ENCODE peak calls at places on chromosomes 3 and 15, in nine cellular contexts. I is GM12891, A is right lobe of liver, H is lower leg skin, R is Peyer's patch, V is IMR-90, C is A549, M is sigmoid colon, S is thyroid gland. Z is an unnamed sample.

GRCh38 chr3:160704006-160704405 is 27.0 kb downstream of the ARL14 start:
- DNase-seq in R (no peak), I (no peak), C (no peak), M (no peak), V (peak), A (no peak), H (no peak), S (no peak), Z (no peak)

GRCh38 chr3:52121813-52122212 is 32.4 kb downstream of the POC1A start:
- DNase-seq in M (peak), R (no peak), S (no peak), A (no peak), H (no peak), I (no peak), V (no peak), C (no peak), Z (no peak)

GRCh38 chr3:85783331-85783730 is 824.5 kb downstream of the CADM2 start:
- DNase-seq in C (no peak), H (no peak), V (no peak), S (no peak), A (no peak), I (no peak), R (no peak), M (no peak), Z (no peak)

GRCh38 chr15:96285306-96285705 is 45.2 kb upstream of the NR2F2 start:
- DNase-seq in S (no peak), A (no peak), V (peak), C (no peak), I (no peak), H (no peak), R (no peak), M (no peak), Z (no peak)

GRCh38 chr3:32990116-32990515 is 38.7 kb downstream of the CCR4 start:
- DNase-seq in H (no peak), A (no peak), V (no peak), R (no peak), S (no peak), C (no peak), I (no peak), M (no peak), Z (no peak)

GRCh38 chr3:115321396-115321795 is 174.3 kb upstream of the ZBTB20 start:
- DNase-seq in H (no peak), A (no peak), C (no peak), I (no peak), M (no peak), V (peak), S (no peak), R (no peak), Z (no peak)

GRCh38 chr15:38699633-38700230 is 135.1 kb upstream of the RASGRP1 start:
- DNase-seq in V (peak), I (peak), C (peak), H (no peak), M (no peak), A (peak), S (peak), R (peak), Z (peak)

GRCh38 chr3:170640737-170641171 is 54.9 kb upstream of the SLC7A14 start:
- DNase-seq in H (no peak), V (no peak), M (no peak), R (no peak), A (no peak), S (no peak), I (no peak), C (no peak), Z (no peak)

GRCh38 chr3:196207159-196207832 is 3.9 kb downstream of the ZDHHC19 start:
- DNase-seq in C (no peak), V (no peak), A (peak), S (no peak), M (no peak), H (no peak), R (no peak), I (no peak), Z (peak)

GRCh38 chr15:42584031-42584765 is 8.8 kb downstream of the STARD9 start:
- DNase-seq in M (no peak), C (no peak), V (peak), S (no peak), H (no peak), A (no peak), R (no peak), I (no peak), Z (no peak)

GRCh38 chr3:88150771-88151170 is 1.0 kb downstream of the C3orf38 start:
- DNase-seq in V (no peak), R (no peak), M (no peak), S (no peak), I (no peak), C (no peak), A (no peak), H (no peak), Z (peak)

GRCh38 chr3:113245775-113246174 is 34.4 kb downstream of the BOC start:
- DNase-seq in I (no peak), V (peak), M (peak), H (peak), C (no peak), A (no peak), S (no peak), R (no peak), Z (no peak)

GRCh38 chr3:46538803-46539442 is 27.2 kb downstream of the LRRC2 start:
- DNase-seq in C (no peak), R (peak), S (peak), V (peak), M (peak), H (peak), I (peak), A (no peak), Z (no peak)
- TF ChIP-seq POLR2A in C (no peak), R (no peak), S (peak), V (no peak), M (no peak), H (no peak), I (no peak), A (no peak), Z (no peak)

GRCh38 chr3:183099026-183099837 is at the start of gene MCCC1:
- DNase-seq in M (peak), R (peak), A (peak), C (peak), I (peak), H (peak), S (peak), V (peak), Z (peak)
- TF ChIP-seq POLR2A in M (peak), R (peak), A (peak), C (peak), I (peak), H (no peak), S (peak), V (peak), Z (peak)

DNA sequence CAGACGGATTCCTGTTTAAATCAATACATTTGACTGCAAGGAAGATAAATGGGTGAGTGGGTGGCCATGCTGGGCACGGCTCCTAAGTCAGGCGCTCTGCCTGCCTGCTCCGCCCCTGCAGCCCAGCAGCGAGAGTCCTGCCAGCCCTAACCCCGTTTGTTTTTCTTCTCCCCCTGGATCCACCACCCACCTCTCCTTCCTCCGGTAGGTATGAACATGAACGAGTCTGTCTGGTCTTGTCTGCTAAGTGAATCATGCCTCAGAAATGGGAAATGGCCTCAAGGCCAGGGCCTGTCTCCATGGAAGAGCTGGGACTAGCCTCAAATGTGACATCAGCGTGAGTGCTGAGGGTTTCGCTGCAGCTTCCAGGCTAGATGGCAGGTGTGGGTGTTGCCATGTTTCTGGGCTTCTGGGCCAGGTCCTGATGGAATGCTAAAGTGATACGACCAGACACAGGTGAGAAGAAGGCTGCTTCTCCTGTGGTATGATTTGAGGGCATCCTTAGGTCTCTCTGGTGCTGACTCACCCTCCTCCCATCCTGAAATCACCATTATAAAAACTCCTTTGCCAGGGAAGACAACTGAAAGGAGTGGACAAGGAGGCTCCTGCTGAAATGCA is 5.6 kb upstream of the FEM1B start:
- DNase-seq in C (peak), A (no peak), M (no peak), H (peak), R (no peak), S (peak), I (no peak), V (peak), Z (no peak)
- TF ChIP-seq POLR2A in C (peak), A (no peak), M (no peak), H (no peak), R (no peak), S (no peak), I (no peak), V (no peak), Z (no peak)

DNA sequence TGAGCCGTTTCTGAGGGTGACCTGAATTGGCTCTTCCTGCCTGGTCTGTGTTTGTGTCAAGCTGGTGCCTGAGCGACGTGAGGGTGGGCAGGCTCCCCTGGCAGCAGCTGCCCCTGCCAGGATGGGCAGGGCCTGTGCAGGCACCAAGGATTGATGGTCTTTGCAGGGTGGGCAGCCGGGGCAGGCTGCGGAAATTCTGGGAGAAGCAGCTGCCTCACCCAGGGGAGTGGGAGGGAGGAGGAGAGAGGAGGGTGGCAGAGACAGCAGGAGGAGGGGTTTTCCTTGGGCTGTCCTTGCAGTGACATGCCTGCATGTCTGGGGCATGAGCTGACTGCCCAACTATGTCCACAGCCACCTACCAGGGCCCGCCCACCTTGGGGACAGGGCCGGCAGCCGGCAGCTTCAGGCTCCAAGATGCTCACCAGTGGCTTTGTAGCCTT is 27.9 kb upstream of the SLC6A6 start:
- DNase-seq in R (no peak), I (no peak), S (peak), M (no peak), V (no peak), C (no peak), A (no peak), H (no peak), Z (no peak)
- TF ChIP-seq POLR2A in R (no peak), I (no peak), S (no peak), M (no peak), V (no peak), C (no peak), A (no peak), H (no peak), Z (no peak)

GRCh38 chr3:174957081-174957480 is 97.9 kb downstream of the NAALADL2 start:
- DNase-seq in A (no peak), H (no peak), C (no peak), M (no peak), V (peak), I (no peak), S (no peak), R (no peak), Z (no peak)
- TF ChIP-seq POLR2A in A (no peak), H (no peak), C (no peak), M (no peak), V (no peak), I (no peak), S (no peak), R (no peak), Z (no peak)

GRCh38 chr3:194485471-194485875 is 1.3 kb downstream of the ATP13A3 start:
- DNase-seq in I (no peak), R (no peak), A (no peak), S (no peak), M (no peak), H (no peak), V (peak), C (no peak), Z (peak)

GRCh38 chr3:194486540-194487288 is at the start of gene ATP13A3:
- DNase-seq in S (peak), R (peak), A (peak), I (peak), C (peak), H (peak), V (peak), M (peak), Z (peak)

GRCh38 chr3:194485876-194486539 is 794 bp downstream of the ATP13A3 start:
- DNase-seq in S (peak), H (peak), C (no peak), M (peak), I (peak), V (peak), R (peak), A (peak), Z (peak)

GRCh38 chr3:194488007-194488742 is 1.4 kb upstream of the ATP13A3 start:
- DNase-seq in A (no peak), I (no peak), V (no peak), C (no peak), M (no peak), H (no peak), S (no peak), R (no peak), Z (peak)

DNA sequence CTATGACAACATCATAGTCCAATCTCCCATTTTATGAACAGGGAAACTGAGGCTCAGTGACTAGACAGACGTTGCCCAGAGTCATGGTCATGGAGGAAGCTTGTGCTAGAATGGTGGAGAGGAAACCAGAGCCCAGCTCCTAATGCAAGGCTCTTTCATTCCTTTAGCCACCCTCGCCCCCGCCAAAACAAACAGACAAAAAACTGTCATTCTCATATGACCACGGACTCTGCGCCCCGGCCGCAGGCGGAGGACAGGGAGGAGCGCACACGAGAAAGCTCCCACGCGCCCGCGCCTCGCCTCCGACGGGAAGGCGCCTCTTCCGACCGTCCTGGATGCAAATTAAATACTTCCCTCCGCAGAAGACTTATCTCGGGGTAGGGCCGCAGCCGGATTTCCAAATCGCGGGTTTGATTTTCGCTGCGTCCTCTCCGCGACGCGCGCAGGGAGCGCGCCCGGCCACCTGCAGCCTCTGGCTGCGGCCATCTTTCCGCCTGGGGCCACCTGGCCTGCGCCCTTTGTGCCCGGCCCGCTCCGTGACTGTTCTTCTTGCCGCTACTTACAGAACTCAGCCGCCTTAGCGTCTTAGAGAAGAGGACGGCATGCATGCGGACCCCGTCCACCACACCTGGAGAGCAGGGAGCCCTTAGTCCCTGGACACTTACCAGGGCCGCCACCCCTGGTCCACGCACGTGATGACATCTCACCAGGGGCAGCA is 646 bp upstream of the ATP13A3 start:
- DNase-seq in M (peak), I (peak), V (no peak), S (peak), A (peak), C (no peak), R (peak), H (peak), Z (peak)
- TF ChIP-seq POLR2A in M (no peak), I (no peak), V (no peak), S (no peak), A (no peak), C (no peak), R (no peak), H (no peak), Z (no peak)

GRCh38 chr3:142723968-142724681 is at the start of gene TRPC1:
- DNase-seq in H (peak), A (peak), S (peak), M (peak), R (peak), I (peak), V (peak), C (peak), Z (peak)

GRCh38 chr3:142725352-142725739 is 1.5 kb downstream of the TRPC1 start:
- DNase-seq in I (no peak), H (no peak), A (no peak), V (no peak), M (no peak), C (no peak), S (no peak), R (no peak), Z (no peak)

GRCh38 chr3:142726017-142726416 is 2.2 kb downstream of the TRPC1 start:
- DNase-seq in H (no peak), S (no peak), M (no peak), V (no peak), A (no peak), C (no peak), R (no peak), I (no peak), Z (no peak)

GRCh38 chr3:142723665-142723967 is 218 bp upstream of the TRPC1 start:
- DNase-seq in A (no peak), C (no peak), V (no peak), S (no peak), H (no peak), R (no peak), M (no peak), I (no peak), Z (no peak)

GRCh38 chr3:142724682-142725351 is 983 bp downstream of the TRPC1 start:
- DNase-seq in V (peak), H (peak), M (peak), A (no peak), R (peak), S (peak), C (peak), I (no peak), Z (no peak)
- TF ChIP-seq POLR2A in V (no peak), H (no peak), M (no peak), A (no peak), R (no peak), S (peak), C (no peak), I (no peak), Z (no peak)

GRCh38 chr15:63277893-63278505 is 594 bp downstream of the APH1B start:
- DNase-seq in M (peak), S (peak), R (no peak), C (peak), A (no peak), V (no peak), I (no peak), H (no peak), Z (peak)

GRCh38 chr15:63276342-63277043 is 912 bp upstream of the APH1B start:
- DNase-seq in A (no peak), R (no peak), H (no peak), V (peak), S (no peak), C (no peak), I (no peak), M (no peak), Z (peak)

GRCh38 chr15:63283126-63283525 is 5.7 kb downstream of the APH1B start:
- DNase-seq in R (no peak), I (no peak), V (no peak), S (no peak), M (no peak), C (no peak), H (no peak), A (peak), Z (no peak)

GRCh38 chr15:63274427-63274826 is 3.0 kb upstream of the APH1B start:
- DNase-seq in R (no peak), V (no peak), I (no peak), C (peak), H (no peak), A (no peak), M (no peak), S (no peak), Z (peak)

GRCh38 chr15:63277044-63277892 is at the start of gene APH1B:
- DNase-seq in V (peak), I (peak), H (peak), A (peak), S (peak), M (peak), C (peak), R (peak), Z (peak)
- TF ChIP-seq POLR2A in V (no peak), I (peak), H (no peak), A (peak), S (peak), M (no peak), C (peak), R (peak), Z (peak)